ENCODE peak calls at places on chromosomes 13 and 19, in eight cellular contexts. I, U, B, E, C, K, S and M are unnamed samples.

GRCh38 chr13:110872768-110873638 is 41.9 kb downstream of the ANKRD10 start:
- DNase-seq in I (no peak), U (no peak), B (no peak), E (no peak), C (no peak), K (no peak), S (no peak), M (no peak)

GRCh38 chr13:95862401-95862800 is 185.5 kb downstream of the DNAJC3 start:
- DNase-seq in I (no peak), U (no peak), B (no peak), E (peak), C (no peak), K (no peak), S (no peak), M (no peak)

GRCh38 chr19:51489113-51489512 is 10.8 kb downstream of the CEACAM18 start:
- DNase-seq in I (no peak), U (no peak), B (no peak), E (no peak), C (no peak), K (no peak), S (no peak), M (no peak)

GRCh38 chr19:46392252-46392801 is 21.0 kb downstream of the CCDC8 start:
- DNase-seq in I (no peak), U (no peak), B (no peak), E (peak), C (no peak), K (no peak), S (peak), M (no peak)

GRCh38 chr13:19267746-19268145 is 86.1 kb upstream of the TUBA3C start:
- DNase-seq in I (no peak), U (no peak), B (no peak), E (no peak), C (no peak), K (no peak), S (no peak), M (no peak)

GRCh38 chr13:99968521-99969367 is 2.8 kb downstream of the ZIC5 start:
- DNase-seq in I (peak), U (no peak), B (no peak), E (no peak), C (peak), K (no peak), S (no peak), M (peak)

GRCh38 chr13:62119739-62120700 is 704.4 kb upstream of the PCDH20 start:
- DNase-seq in I (peak), U (peak), B (no peak), E (peak), C (no peak), K (peak), S (peak), M (peak)

GRCh38 chr13:45325806-45326205 is 15.2 kb downstream of the TPT1 start:
- DNase-seq in I (no peak), U (peak), B (no peak), E (peak), C (no peak), K (no peak), S (peak), M (no peak)

GRCh38 chr13:34128661-34129060 is 310.7 kb downstream of the RFC3 start:
- DNase-seq in I (no peak), U (no peak), B (no peak), E (no peak), C (no peak), K (no peak), S (no peak), M (no peak)

GRCh38 chr19:54608792-54609191 is 15.4 kb downstream of the LILRA1 start:
- DNase-seq in I (no peak), U (no peak), B (no peak), E (no peak), C (no peak), K (no peak), S (no peak), M (no peak)

GRCh38 chr13:26867451-26868067 is 107.0 kb upstream of the GPR12 start:
- DNase-seq in I (peak), U (peak), B (peak), E (peak), C (no peak), K (no peak), S (peak), M (no peak)

GRCh38 chr19:58416631-58417030 is 8.2 kb downstream of the ZNF584 start:
- DNase-seq in I (no peak), U (no peak), B (no peak), E (no peak), C (no peak), K (no peak), S (no peak), M (no peak)

GRCh38 chr13:99415851-99416331 is 85.4 kb upstream of the TM9SF2 start:
- DNase-seq in I (no peak), U (no peak), B (no peak), E (no peak), C (no peak), K (no peak), S (no peak), M (no peak)

GRCh38 chr19:11296264-11296663 is 304 bp downstream of the TSPAN16 start:
- DNase-seq in I (no peak), U (no peak), B (no peak), E (no peak), C (no peak), K (no peak), S (no peak), M (no peak)

GRCh38 chr19:7867092-7867844 is 6.9 kb downstream of the PRR36 start:
- DNase-seq in I (no peak), U (no peak), B (no peak), E (no peak), C (no peak), K (no peak), S (no peak), M (no peak)

GRCh38 chr13:21481359-21481758 is 22.3 kb upstream of the ZDHHC20 start:
- DNase-seq in I (no peak), U (no peak), B (no peak), E (no peak), C (no peak), K (no peak), S (no peak), M (peak)

GRCh38 chr19:38047048-38047435 is 140.0 kb downstream of the SIPA1L3 start:
- DNase-seq in I (no peak), U (no peak), B (no peak), E (no peak), C (no peak), K (no peak), S (no peak), M (no peak)

GRCh38 chr13:25874907-25875306 is 176.9 kb downstream of the SHISA2 start:
- DNase-seq in I (no peak), U (no peak), B (no peak), E (no peak), C (no peak), K (no peak), S (no peak), M (no peak)

GRCh38 chr13:49356224-49356623 is 87.6 kb downstream of the CAB39L start:
- DNase-seq in I (no peak), U (peak), B (no peak), E (peak), C (no peak), K (no peak), S (peak), M (no peak)

GRCh38 chr13:24905242-24905641 is 141.3 kb downstream of the RNF17 start:
- DNase-seq in I (no peak), U (peak), B (no peak), E (peak), C (no peak), K (no peak), S (no peak), M (no peak)

GRCh38 chr19:40274585-40275544 is 10.3 kb downstream of the AKT2 start:
- DNase-seq in I (no peak), U (no peak), B (peak), E (no peak), C (no peak), K (no peak), S (no peak), M (no peak)

GRCh38 chr13:99356216-99357089 is 49.3 kb upstream of the GPR183 start:
- DNase-seq in I (no peak), U (peak), B (no peak), E (peak), C (no peak), K (no peak), S (peak), M (no peak)

GRCh38 chr19:38952395-38953165 is 21.8 kb downstream of the MRPS12 start:
- DNase-seq in I (peak), U (no peak), B (no peak), E (peak), C (peak), K (no peak), S (no peak), M (no peak)

GRCh38 chr19:31545766-31546165 is 196.5 kb upstream of the TSHZ3 start:
- DNase-seq in I (no peak), U (no peak), B (no peak), E (no peak), C (no peak), K (no peak), S (no peak), M (no peak)

GRCh38 chr19:4939466-4939865 is 29.4 kb upstream of the KDM4B start:
- DNase-seq in I (no peak), U (no peak), B (no peak), E (no peak), C (no peak), K (no peak), S (no peak), M (no peak)

GRCh38 chr19:4932711-4933110 is 23.4 kb downstream of the UHRF1 start:
- DNase-seq in I (no peak), U (no peak), B (no peak), E (no peak), C (no peak), K (no peak), S (no peak), M (no peak)

GRCh38 chr19:4933528-4933927 is 24.2 kb downstream of the UHRF1 start:
- DNase-seq in I (no peak), U (peak), B (no peak), E (no peak), C (no peak), K (no peak), S (peak), M (no peak)

GRCh38 chr19:4935449-4935848 is 26.1 kb downstream of the UHRF1 start:
- DNase-seq in I (no peak), U (no peak), B (no peak), E (no peak), C (no peak), K (no peak), S (no peak), M (no peak)

DNA sequence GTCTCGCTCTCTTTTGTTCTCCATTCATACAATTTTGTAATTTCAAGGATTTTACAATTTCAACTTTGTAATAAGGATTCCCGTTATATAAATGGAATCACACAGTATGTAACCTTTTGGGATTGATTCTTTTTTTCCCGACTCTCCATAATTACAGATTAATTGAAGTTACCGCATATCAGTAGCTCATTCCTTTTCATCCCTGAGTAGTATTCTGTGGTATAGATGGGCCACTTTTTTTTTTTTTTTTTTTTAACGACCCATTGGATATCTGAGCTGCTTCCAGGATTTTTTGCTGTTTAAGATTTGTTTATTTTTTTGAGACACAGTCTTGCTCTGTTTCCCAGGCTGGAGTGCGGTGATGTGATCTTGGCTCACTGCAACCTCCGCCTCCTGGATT is 27.8 kb downstream of the UHRF1 start:
- DNase-seq in I (no peak), U (no peak), B (no peak), E (no peak), C (no peak), K (no peak), S (no peak), M (no peak)
- H3K27ac ChIP-seq in I (no peak), U (no peak), B (no peak), E (no peak), C (no peak), K (no peak), S (no peak), M (no peak)

GRCh38 chr13:112012004-112012704 is 54.8 kb upstream of the SOX1 start:
- DNase-seq in I (peak), U (no peak), B (no peak), E (no peak), C (peak), K (no peak), S (no peak), M (no peak)
- H3K9ac ChIP-seq in I (no peak), U (no peak), B (no peak), E (no peak), C (no peak), K (no peak), S (no peak), M (no peak)

GRCh38 chr19:1410136-1410786 is 2.9 kb downstream of the DAZAP1 start:
- DNase-seq in I (no peak), U (peak), B (no peak), E (peak), C (no peak), K (no peak), S (peak), M (no peak)
- H3K27ac ChIP-seq in I (no peak), U (peak), B (peak), E (peak), C (no peak), K (peak), S (peak), M (no peak)

DNA sequence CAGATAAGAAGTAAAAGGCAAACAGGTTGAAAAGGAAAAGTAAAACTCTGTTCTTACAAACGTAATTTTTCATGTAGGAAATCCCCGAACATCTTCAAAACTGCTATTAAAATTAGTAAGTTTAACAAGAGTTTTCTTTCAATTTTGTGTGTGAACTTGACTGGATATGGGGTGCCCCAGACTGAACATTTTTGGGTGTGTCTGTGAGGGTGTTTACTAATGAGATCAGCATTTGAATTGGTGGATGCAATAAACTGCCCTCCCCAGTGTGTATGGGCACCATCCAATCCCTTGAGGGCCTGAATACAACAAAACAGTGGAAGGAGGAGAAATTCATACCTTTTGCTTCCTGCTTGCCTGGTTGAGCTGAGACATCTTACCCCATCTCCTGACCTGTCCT is 11.8 kb downstream of the HAUS8 start:
- DNase-seq in I (no peak), U (no peak), B (no peak), E (no peak), C (no peak), K (no peak), S (no peak), M (no peak)
- H3K9ac ChIP-seq in I (no peak), U (no peak), B (no peak), E (no peak), C (no peak), K (no peak), S (no peak), M (no peak)

GRCh38 chr19:18464646-18465045 is 26.7 kb upstream of the ISYNA1 start:
- DNase-seq in I (no peak), U (peak), B (no peak), E (peak), C (no peak), K (no peak), S (peak), M (no peak)
- H3K27ac ChIP-seq in I (no peak), U (peak), B (no peak), E (peak), C (no peak), K (no peak), S (no peak), M (no peak)

GRCh38 chr19:29504454-29504853 is 21.3 kb upstream of the VSTM2B start:
- DNase-seq in I (no peak), U (no peak), B (no peak), E (no peak), C (no peak), K (no peak), S (no peak), M (no peak)
- H3K9ac ChIP-seq in I (no peak), U (no peak), B (no peak), E (no peak), C (no peak), K (no peak), S (no peak), M (no peak)

GRCh38 chr19:48295458-48295857 is 25.6 kb downstream of the ZNF114 start:
- DNase-seq in I (no peak), U (no peak), B (no peak), E (no peak), C (no peak), K (no peak), S (no peak), M (no peak)

GRCh38 chr19:48287748-48288147 is 17.9 kb downstream of the ZNF114 start:
- DNase-seq in I (no peak), U (no peak), B (no peak), E (no peak), C (no peak), K (no peak), S (no peak), M (no peak)

GRCh38 chr19:48290341-48290922 is 20.6 kb downstream of the ZNF114 start:
- DNase-seq in I (peak), U (peak), B (peak), E (peak), C (peak), K (no peak), S (peak), M (peak)

GRCh38 chr19:48292798-48293197 is 22.9 kb downstream of the ZNF114 start:
- DNase-seq in I (no peak), U (peak), B (no peak), E (peak), C (no peak), K (no peak), S (peak), M (no peak)

GRCh38 chr19:48290923-48291700 is 21.2 kb downstream of the ZNF114 start:
- DNase-seq in I (peak), U (peak), B (peak), E (peak), C (peak), K (no peak), S (peak), M (peak)
- H3K27ac ChIP-seq in I (no peak), U (no peak), B (no peak), E (peak), C (no peak), K (peak), S (peak), M (peak)

DNA sequence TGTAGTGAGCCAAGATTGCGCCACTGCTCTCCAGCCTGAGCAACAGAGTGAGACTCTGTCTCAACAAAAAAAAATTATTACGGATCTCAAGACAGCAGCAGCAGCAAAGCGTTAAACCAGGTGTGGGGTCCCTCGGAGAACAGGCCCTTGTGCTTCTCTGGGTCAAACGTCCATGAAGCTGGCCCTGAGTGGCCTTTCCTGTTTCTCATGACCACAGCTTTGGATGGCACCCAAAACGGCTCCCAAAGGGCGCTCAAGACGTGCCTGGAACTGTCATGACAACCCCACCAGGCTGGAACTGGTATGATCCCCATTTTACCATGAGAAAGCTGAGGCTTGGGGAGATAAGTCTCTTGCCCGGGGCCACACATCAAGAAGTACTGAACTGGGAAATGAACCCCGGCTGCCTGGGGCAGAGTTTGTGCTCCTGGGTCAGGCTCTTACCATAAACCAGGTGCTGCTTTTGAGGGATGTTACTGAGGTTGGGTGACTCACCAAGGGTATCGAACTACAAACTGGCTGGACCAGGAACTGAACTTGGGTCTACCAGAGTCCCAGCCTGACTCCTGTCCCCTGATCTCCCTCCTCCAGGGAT is 11.6 kb upstream of the SAMD1 start:
- DNase-seq in I (no peak), U (no peak), B (no peak), E (no peak), C (no peak), K (no peak), S (no peak), M (no peak)
- H3K9ac ChIP-seq in I (no peak), U (no peak), B (no peak), E (no peak), C (no peak), K (no peak), S (no peak), M (no peak)